ENCODE peak calls at places on chromosomes 7 and 10, in six cellular contexts. W, Y, M, S, I and G are unnamed samples.

GRCh38 chr7:101398631-101399289 is 36.1 kb downstream of the COL26A1 start:
- DNase-seq in Y (no peak), M (no peak), I (no peak), S (no peak), W (no peak), G (no peak)

GRCh38 chr10:124010563-124011131 is 82.8 kb downstream of the CHST15 start:
- DNase-seq in W (no peak), I (peak; percentile 59), S (no peak), M (no peak), Y (no peak), G (no peak)

GRCh38 chr7:2405601-2406345 is 2.4 kb downstream of the CHST12 start:
- DNase-seq in Y (peak; percentile 74), W (no peak), S (no peak), M (no peak), I (peak; percentile 61), G (no peak)

GRCh38 chr10:48604408-48605263 is at the start of gene ARHGAP22:
- DNase-seq in W (no peak), S (peak; percentile 66), Y (peak; percentile 27), I (peak; percentile 29), M (peak; percentile 52), G (peak; percentile 94)

GRCh38 chr10:66552331-66552730 is 373.5 kb upstream of the LRRTM3 start:
- DNase-seq in M (no peak), I (no peak), Y (no peak), W (no peak), S (no peak), G (no peak)

GRCh38 chr10:182441-183201 is 47.4 kb downstream of the ZMYND11 start:
- DNase-seq in M (peak; percentile 53), S (no peak), I (no peak), Y (no peak), W (no peak), G (no peak)

GRCh38 chr7:80047856-80048459 is 86.7 kb upstream of the GNAI1 start:
- DNase-seq in I (no peak), S (no peak), Y (no peak), W (peak; percentile 59), M (no peak), G (peak; percentile 37)

GRCh38 chr7:66145404-66145843 is 30.8 kb downstream of the CRCP start:
- DNase-seq in S (peak; percentile 65), W (no peak), Y (no peak), I (peak; percentile 35), M (no peak), G (no peak)

GRCh38 chr10:30434273-30435067 is 486 bp downstream of the MAP3K8 start:
- DNase-seq in S (peak; percentile 86), W (peak; percentile 7), Y (peak; percentile 91), M (peak; percentile 70), I (peak; percentile 88), G (peak; percentile 80)

GRCh38 chr10:35998036-35998435 is 355.9 kb upstream of the FZD8 start:
- DNase-seq in M (no peak), I (no peak), S (no peak), W (no peak), Y (no peak), G (no peak)

GRCh38 chr10:86087716-86088115 is 278.9 kb downstream of the GRID1 start:
- DNase-seq in Y (no peak), S (no peak), M (no peak), I (no peak), W (no peak), G (no peak)

GRCh38 chr10:5561704-5562645 is 37.2 kb downstream of the CALML3 start:
- DNase-seq in S (no peak), I (no peak), M (no peak), Y (no peak), W (no peak), G (no peak)

GRCh38 chr7:150380463-150380862 is 1.3 kb downstream of the ZNF775 start:
- DNase-seq in W (no peak), I (no peak), M (no peak), S (no peak), Y (no peak), G (no peak)

GRCh38 chr7:50599385-50599784 is 34.2 kb upstream of the DDC start:
- DNase-seq in M (no peak), Y (no peak), S (no peak), W (peak; percentile 76), I (no peak), G (no peak)

GRCh38 chr7:128129224-128129864 is 98.1 kb upstream of the LRRC4 start:
- DNase-seq in Y (no peak), S (no peak), W (no peak), M (no peak), I (no peak), G (no peak)

GRCh38 chr10:68446179-68446578 is 25.6 kb downstream of the DNA2 start:
- DNase-seq in Y (no peak), I (no peak), S (no peak), M (no peak), W (no peak), G (no peak)

GRCh38 chr10:33334839-33335549 is 527 bp upstream of the NRP1 start:
- DNase-seq in I (peak; percentile 66), M (peak; percentile 94), Y (peak; percentile 67), S (peak; percentile 86), W (peak; percentile 54), G (peak; percentile 87)

GRCh38 chr7:71846160-71846559 is 566.0 kb downstream of the CALN1 start:
- DNase-seq in Y (no peak), I (no peak), S (no peak), W (no peak), M (peak; percentile 10), G (no peak)